ENCODE peak calls at places on chromosomes 12 and 14, in five cellular contexts. B, Z, M, Q and A are unnamed samples.

GRCh38 chr14:34750233-34750632 is 35.8 kb upstream of the CFL2 start:
- DNase-seq in Z (no peak), M (no peak), Q (no peak), B (no peak), A (no peak)

GRCh38 chr12:51593539-51593938 is 2.5 kb downstream of the SCN8A start:
- DNase-seq in M (no peak), B (no peak), Q (peak; percentile 75), Z (peak; percentile 74), A (no peak)

GRCh38 chr12:112023759-112024396 is 10.7 kb downstream of the ERP29 start:
- DNase-seq in Q (no peak), Z (no peak), B (no peak), M (no peak), A (no peak)

GRCh38 chr14:24670594-24670993 is 36.6 kb upstream of the GZMB start:
- DNase-seq in M (no peak), Q (no peak), B (no peak), Z (no peak), A (no peak)

GRCh38 chr14:65132855-65133254 is 30.5 kb upstream of the MAX start:
- DNase-seq in B (no peak), M (no peak), Z (no peak), Q (no peak), A (no peak)

GRCh38 chr14:23610090-23610814 is 25.9 kb upstream of the DHRS2 start:
- DNase-seq in Z (no peak), Q (no peak), B (no peak), M (no peak), A (no peak)

GRCh38 chr12:23827353-23827752 is 122.1 kb downstream of the SOX5 start:
- DNase-seq in Q (no peak), M (no peak), B (no peak), Z (no peak), A (no peak)

GRCh38 chr14:37150414-37150813 is 22.0 kb downstream of the SLC25A21 start:
- DNase-seq in M (no peak), Q (peak; percentile 30), B (no peak), Z (peak; percentile 67), A (no peak)

GRCh38 chr14:63650336-63650952 is 8.8 kb upstream of the WDR89 start:
- DNase-seq in Q (no peak), M (no peak), Z (peak; percentile 43), B (no peak), A (no peak)

GRCh38 chr12:28958553-28959195 is 190.4 kb upstream of the FAR2 start:
- DNase-seq in Q (no peak), B (no peak), M (no peak), Z (peak; percentile 79), A (no peak)

GRCh38 chr12:57883700-57884099 is 37.2 kb upstream of the CTDSP2 start:
- DNase-seq in Z (no peak), B (no peak), Q (no peak), M (no peak), A (no peak)

GRCh38 chr12:32455607-32456063 is 56.3 kb downstream of the FGD4 start:
- DNase-seq in B (no peak), Z (peak; percentile 90), Q (peak; percentile 69), M (no peak), A (no peak)

GRCh38 chr14:99231850-99232401 is 40.1 kb downstream of the BCL11B start:
- DNase-seq in Q (peak; percentile 86), Z (no peak), M (no peak), B (no peak), A (no peak)

GRCh38 chr12:123269395-123269892 is 2.2 kb downstream of the CDK2AP1 start:
- DNase-seq in M (peak; percentile 84), Z (peak; percentile 64), Q (peak; percentile 66), B (peak; percentile 88), A (peak; percentile 90)

GRCh38 chr12:88325076-88325827 is 183.1 kb downstream of the TMTC3 start:
- DNase-seq in B (no peak), Z (peak; percentile 95), M (no peak), Q (no peak), A (no peak)

GRCh38 chr12:48508987-48509386 is 16.4 kb upstream of the OR8S1 start:
- DNase-seq in B (no peak), Q (no peak), M (no peak), Z (no peak), A (no peak)

GRCh38 chr12:6567112-6567680 is 895 bp downstream of the NOP2 start:
- DNase-seq in B (no peak), Q (no peak), M (no peak), Z (no peak), A (no peak)

GRCh38 chr14:88166616-88167015 is 156.5 kb downstream of the KCNK10 start:
- DNase-seq in Q (no peak), Z (no peak), M (no peak), B (no peak), A (no peak)

GRCh38 chr12:106625976-106626375 is 43.2 kb downstream of the RFX4 start:
- DNase-seq in B (no peak), Z (no peak), Q (no peak), M (no peak), A (no peak)

GRCh38 chr14:69615471-69616407 is 4.3 kb downstream of the SUSD6 start:
- DNase-seq in Z (peak; percentile 51), M (peak; percentile 63), B (peak; percentile 86), Q (no peak), A (no peak)

GRCh38 chr14:55614304-55614703 is 34.3 kb downstream of the KTN1 start:
- DNase-seq in B (no peak), M (no peak), Q (no peak), Z (no peak), A (no peak)

GRCh38 chr12:75257510-75257909 is 47.9 kb upstream of the KCNC2 start:
- DNase-seq in M (no peak), B (no peak), Q (no peak), Z (peak; percentile 5), A (no peak)

GRCh38 chr14:74645735-74646134 is 33.7 kb upstream of the LTBP2 start:
- DNase-seq in B (peak; percentile 65), M (no peak), Z (no peak), Q (no peak), A (no peak)

GRCh38 chr12:88058719-88059077 is 29.5 kb upstream of the C12orf50 start:
- DNase-seq in M (no peak), Z (no peak), B (no peak), Q (peak; percentile 55), A (no peak)

GRCh38 chr14:41606249-41607118 is at the start of gene LRFN5:
- DNase-seq in Z (peak; percentile 43), B (peak; percentile 67), Q (peak; percentile 69), M (peak; percentile 61), A (no peak)

GRCh38 chr12:53791735-53792326 is 40.1 kb upstream of the CISTR start:
- DNase-seq in M (no peak), Z (no peak), B (no peak), Q (no peak), A (peak; percentile 33)

GRCh38 chr12:88044035-88044434 is 14.8 kb upstream of the C12orf50 start:
- DNase-seq in Q (no peak), B (no peak), Z (no peak), M (no peak), A (no peak)

GRCh38 chr12:107101651-107102050 is 8.3 kb upstream of the CRY1 start:
- DNase-seq in Z (no peak), B (no peak), M (no peak), Q (no peak), A (no peak)

GRCh38 chr14:19947413-19948090 is 16.8 kb downstream of the OR4K1 start:
- DNase-seq in M (no peak), Q (no peak), B (no peak), Z (no peak), A (no peak)

GRCh38 chr14:29759521-29760340 is 167.9 kb downstream of the PRKD1 start:
- DNase-seq in M (no peak), Z (peak; percentile 28), B (no peak), Q (no peak), A (no peak)

GRCh38 chr14:29754134-29754533 is 173.5 kb downstream of the PRKD1 start:
- DNase-seq in Q (no peak), Z (no peak), B (no peak), M (no peak), A (no peak)

GRCh38 chr14:29757711-29758233 is 169.9 kb downstream of the PRKD1 start:
- DNase-seq in Z (no peak), Q (no peak), M (no peak), B (no peak), A (no peak)

GRCh38 chr14:29755311-29756052 is 172.2 kb downstream of the PRKD1 start:
- DNase-seq in Q (no peak), M (no peak), Z (no peak), B (no peak), A (no peak)

GRCh38 chr14:29757188-29757680 is 170.4 kb downstream of the PRKD1 start:
- DNase-seq in Q (no peak), B (no peak), Z (no peak), M (no peak), A (no peak)
- H3K36me3 ChIP-seq in Q (no peaks in the 10 kb centered on the region), B (no peaks in the 10 kb centered on the region), Z (no peaks in the 10 kb centered on the region), M (no peaks in the 10 kb centered on the region), A (no peaks in the 10 kb centered on the region)

GRCh38 chr14:105022276-105022670 is 1.4 kb upstream of the CDCA4 start:
- DNase-seq in B (no peak), Q (no peak), Z (no peak), M (no peak), A (no peak)
- H3K4me3 ChIP-seq in B (no peak overlapping the region), Q (peak overlapping the region; percentile 51), Z (peak overlapping the region; percentile 94), M (peak overlapping the region; percentile 73), A (peak overlapping the region; percentile 66)

DNA sequence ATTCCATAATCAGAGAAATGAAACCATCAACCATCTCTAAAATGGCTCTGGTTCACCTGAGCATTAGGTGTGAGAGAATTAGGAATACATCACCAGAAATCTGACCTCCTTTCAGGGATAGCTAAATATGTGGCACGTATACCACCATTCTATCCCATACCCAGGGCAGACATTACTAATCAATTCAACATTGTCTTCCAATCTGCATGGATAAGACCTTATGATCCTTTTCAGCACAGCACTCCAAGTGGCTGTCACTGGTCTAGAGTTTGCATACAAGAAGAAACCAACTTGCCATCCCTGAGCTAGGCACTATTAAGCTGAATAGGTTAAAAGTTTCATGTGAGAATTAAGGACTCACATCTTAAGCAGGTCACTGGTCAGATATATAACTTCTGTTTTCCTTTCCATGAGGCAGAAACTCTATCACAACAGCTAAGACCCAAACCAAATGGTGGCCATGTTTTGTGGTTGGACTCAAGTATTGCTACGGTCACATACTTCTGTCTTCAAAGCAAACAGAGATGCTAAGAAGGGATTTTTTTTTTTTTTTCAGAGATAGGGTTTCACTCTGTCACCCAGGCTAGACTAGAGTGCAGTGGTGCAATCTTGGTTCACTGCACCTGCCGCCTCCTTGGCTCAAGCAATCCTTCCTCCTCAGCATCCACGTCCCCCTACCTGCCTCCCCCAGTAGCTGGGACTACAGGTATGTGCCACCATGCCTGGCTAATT is 249.0 kb downstream of the DPF3 start:
- DNase-seq in B (no peak), M (no peak), Q (no peak), Z (no peak), A (peak; percentile 34)
- TF ChIP-seq CTCF in B (no peak), M (no peak), Q (no peak), Z (no peak), A (peak; percentile 17)

DNA sequence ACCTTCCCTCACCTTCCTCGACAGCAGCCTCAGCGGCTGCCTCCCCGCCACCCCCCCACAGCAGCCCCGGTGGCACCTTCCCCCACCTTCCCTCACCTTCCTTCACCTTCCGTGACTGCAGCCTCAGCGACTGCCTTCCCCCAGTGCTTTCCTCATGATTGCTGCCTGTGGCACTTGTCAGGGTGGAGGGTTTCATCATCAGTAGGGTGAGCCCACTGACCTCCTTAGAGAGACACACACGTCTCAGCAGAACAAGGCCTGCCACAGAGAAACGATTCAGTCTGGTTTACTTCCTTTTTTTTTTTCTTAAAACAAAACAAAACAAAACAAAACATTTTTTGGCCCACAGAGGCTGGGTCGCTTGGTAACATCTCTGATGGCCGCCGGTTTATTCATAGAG is 75.0 kb downstream of the EP400 start:
- DNase-seq in M (no peak), Z (no peak), B (peak; percentile 49), Q (no peak), A (no peak)
- H3K36me3 ChIP-seq in M (peaks cover 100% of the 10 kb centered on the region), Z (peaks cover 28% of the 10 kb centered on the region), B (peaks cover 59% of the 10 kb centered on the region), Q (peaks cover 68% of the 10 kb centered on the region), A (peaks cover 86% of the 10 kb centered on the region)